ENCODE peak calls at places on chromosomes 16 and 17, in eight cellular contexts. K is GM23338, S is RWPE1, N is stomach, W is cardiac fibroblast, H is choroid plexus epithelial cell, X is uterus, P is fibroblast of the aortic adventitia. D is an unnamed sample.

GRCh38 chr17:50206604-50207293 is 5.3 kb upstream of the COL1A1 start:
- DNase-seq in K (peak), W (peak), S (no peak), P (peak), H (peak), X (peak), N (no peak), D (no peak)

GRCh38 chr17:62692721-62693431 is 65.4 kb downstream of the MRC2 start:
- DNase-seq in P (peak), H (peak), K (peak), N (no peak), S (no peak), W (peak), X (no peak), D (peak)

GRCh38 chr16:86946396-86946795 is 368.0 kb downstream of the FOXL1 start:
- DNase-seq in S (no peak), H (no peak), W (no peak), N (no peak), X (no peak), K (peak), P (peak), D (no peak)

GRCh38 chr17:72119963-72120877 is 600 bp upstream of the SOX9 start:
- DNase-seq in X (no peak), N (peak), W (peak), P (peak), S (peak), H (peak), K (peak), D (peak)

GRCh38 chr16:35733971-35734702 is 2274.7 kb downstream of the TP53TG3F start:
- DNase-seq in X (no peak), S (no peak), K (no peak), N (no peak), P (no peak), H (no peak), W (no peak), D (no peak)

GRCh38 chr17:21510686-21511367 is 134.7 kb downstream of the KCNJ12 start:
- DNase-seq in H (peak), P (no peak), K (no peak), N (no peak), W (no peak), X (no peak), S (no peak), D (no peak)

GRCh38 chr16:14510939-14511797 is 118.9 kb downstream of the PARN start:
- DNase-seq in W (peak), K (no peak), S (peak), N (no peak), X (no peak), P (peak), H (peak), D (no peak)

GRCh38 chr17:50274142-50274944 is at the start of gene TMEM92:
- DNase-seq in W (no peak), H (no peak), X (peak), K (peak), P (no peak), N (peak), S (peak), D (no peak)

GRCh38 chr17:7846063-7846735 is 8.7 kb upstream of the TMEM88 start:
- DNase-seq in W (no peak), S (no peak), X (no peak), K (no peak), P (no peak), H (no peak), N (no peak), D (no peak)

GRCh38 chr16:57893559-57894389 is 77.2 kb downstream of the CNGB1 start:
- DNase-seq in W (peak), P (peak), S (peak), N (no peak), H (peak), K (peak), X (no peak), D (no peak)

GRCh38 chr16:83898463-83899271 is at the start of gene MLYCD:
- DNase-seq in H (peak), S (peak), K (peak), W (peak), X (peak), N (peak), P (peak), D (peak)

GRCh38 chr17:37305406-37305905 is 70.3 kb upstream of the C17orf78 start:
- DNase-seq in P (no peak), W (no peak), S (no peak), H (no peak), X (no peak), N (no peak), K (no peak), D (no peak)

GRCh38 chr17:18217412-18218015 is 7.9 kb upstream of the LLGL1 start:
- DNase-seq in X (peak), N (peak), K (peak), H (peak), P (peak), W (peak), S (peak), D (peak)

GRCh38 chr16:495127-495748 is 32.3 kb upstream of the CAPN15 start:
- DNase-seq in S (peak), H (peak), K (peak), P (peak), W (peak), N (no peak), X (no peak), D (peak)

GRCh38 chr17:5437721-5438317 is 1.1 kb downstream of the C1QBP start:
- DNase-seq in X (no peak), S (peak), P (peak), N (no peak), H (peak), K (no peak), W (no peak), D (no peak)

GRCh38 chr16:51120289-51121008 is 30.6 kb downstream of the SALL1 start:
- DNase-seq in S (no peak), P (no peak), N (no peak), H (no peak), K (no peak), W (no peak), X (no peak), D (no peak)

GRCh38 chr16:87696796-87697195 is 69.0 kb downstream of the KLHDC4 start:
- DNase-seq in N (no peak), S (no peak), K (no peak), H (no peak), W (no peak), P (no peak), X (no peak), D (no peak)

DNA sequence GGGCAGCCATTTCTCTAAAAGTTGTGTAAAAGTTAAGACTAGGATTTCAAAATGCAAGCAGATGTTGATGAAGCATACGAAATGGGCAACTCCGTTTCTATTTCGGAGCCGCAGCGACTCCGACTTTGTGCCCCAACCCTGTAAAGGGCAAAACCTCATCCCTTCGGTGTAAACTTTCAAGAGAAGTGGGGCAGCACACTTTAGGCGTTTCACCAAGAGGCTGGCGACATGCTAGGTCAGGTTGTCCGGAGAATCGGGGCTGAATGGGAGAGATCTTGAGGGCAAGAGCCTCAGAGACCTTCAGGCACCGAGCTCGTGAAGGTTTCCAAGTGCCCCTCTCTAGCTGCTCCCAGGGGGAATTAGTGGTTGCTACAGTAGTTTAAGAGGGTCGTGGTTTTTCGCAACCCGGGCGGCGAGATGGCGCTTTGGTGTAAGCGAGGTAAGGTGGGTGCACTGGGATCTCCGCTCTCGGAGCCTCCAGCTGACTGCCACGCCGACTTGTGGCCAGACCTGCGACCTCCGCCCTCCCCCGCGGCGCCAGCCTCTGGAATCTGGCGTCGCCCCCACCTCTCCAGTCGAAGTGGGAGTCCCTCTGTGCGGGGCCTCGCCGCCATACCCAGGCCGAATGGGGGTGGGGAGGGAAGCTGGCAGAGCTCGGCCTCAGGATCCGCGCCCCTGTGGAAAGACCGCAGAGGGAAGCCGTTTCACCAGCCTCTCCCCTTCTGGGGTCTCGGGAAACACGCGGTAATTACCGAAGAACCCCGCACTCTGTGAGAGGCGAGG is 979 bp upstream of the HEXIM2 start:
- DNase-seq in K (peak), S (no peak), H (peak), P (peak), X (peak), N (peak), W (peak), D (no peak)
- TF ChIP-seq CTCF in K (peak), S (no peak), H (peak), P (peak), X (peak), N (no peak), W (no peak), D (peak)

GRCh38 chr16:56425439-56425832 is at the start of gene AMFR:
- DNase-seq in W (peak), X (peak), N (peak), P (peak), S (peak), K (peak), H (peak), D (peak)
- TF ChIP-seq CTCF in W (peak), X (peak), N (no peak), P (peak), S (peak), K (peak), H (no peak), D (peak)

DNA sequence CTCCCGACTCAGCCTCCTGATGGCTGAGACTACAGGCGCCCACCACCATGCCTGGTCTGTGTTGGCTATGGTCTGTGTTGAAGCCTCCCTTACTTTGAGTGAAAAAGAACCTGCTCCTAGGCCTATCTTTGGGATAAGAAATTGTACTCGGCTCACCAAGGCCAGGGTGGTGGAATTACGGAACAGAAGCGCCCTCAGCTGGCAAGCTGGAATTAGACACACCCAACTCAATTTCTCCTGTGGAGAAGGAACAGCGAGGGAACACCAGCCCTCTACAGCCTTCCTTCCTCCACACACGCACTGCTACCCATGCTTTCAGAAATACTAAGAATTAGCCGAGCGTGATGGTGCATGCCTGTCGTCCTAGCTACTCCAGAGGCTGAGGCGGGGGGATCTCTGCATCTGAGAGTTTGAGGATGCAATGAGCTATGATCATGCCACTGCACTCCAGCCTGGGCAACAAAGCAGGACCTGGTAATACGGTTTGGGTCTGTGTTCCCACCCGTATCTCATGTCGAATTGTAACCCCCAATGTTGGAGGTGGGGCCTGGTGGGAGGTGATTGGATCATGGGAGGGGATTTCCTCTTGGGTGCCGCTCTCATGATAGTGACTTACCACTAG is 40.1 kb upstream of the RBBP6 start:
- DNase-seq in S (peak), K (peak), H (peak), X (no peak), N (no peak), P (peak), W (peak), D (peak)
- TF ChIP-seq CTCF in S (no peak), K (peak), H (peak), X (no peak), N (no peak), P (peak), W (peak), D (peak)

DNA sequence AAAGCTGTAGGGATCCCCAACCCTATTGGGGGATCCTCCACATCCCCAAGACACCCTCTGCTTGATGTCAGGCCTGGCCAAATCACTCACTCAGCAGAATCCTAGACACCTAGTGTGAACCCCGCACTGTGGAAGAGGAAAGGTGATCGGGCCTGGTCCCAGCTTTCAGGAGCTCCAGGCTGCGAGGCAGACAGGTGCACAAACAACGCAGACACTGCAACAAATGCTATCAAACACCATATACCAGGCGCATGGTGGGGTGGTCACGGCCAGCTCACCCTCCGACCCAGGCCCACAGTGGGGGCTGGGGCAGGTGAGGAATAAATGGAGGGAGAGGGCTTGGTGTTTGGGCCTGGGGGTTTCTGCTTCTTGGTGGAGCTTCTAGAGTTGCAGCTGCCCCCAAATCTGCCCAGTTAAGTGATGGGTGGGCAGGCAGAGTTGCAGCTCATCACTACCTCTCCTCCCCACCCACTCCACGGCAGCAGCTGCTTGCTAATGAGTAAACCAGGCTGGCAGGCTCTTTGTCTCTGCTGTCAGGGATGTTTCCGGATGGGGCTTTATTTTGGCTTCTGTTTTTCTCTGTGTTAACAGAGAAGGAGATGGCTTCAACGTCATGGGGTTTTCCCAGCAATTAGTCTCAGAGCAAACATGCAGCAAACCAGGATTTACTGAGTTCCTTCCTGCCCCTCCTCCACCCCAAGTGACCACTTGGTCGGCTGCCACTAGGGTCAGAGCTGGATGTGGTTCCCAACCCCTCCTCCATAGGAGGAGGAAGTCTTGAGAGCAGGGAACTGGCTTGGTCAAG is 46.6 kb downstream of the PECAM1 start:
- DNase-seq in X (peak), H (peak), N (peak), S (no peak), W (peak), P (peak), K (peak), D (no peak)
- TF ChIP-seq CTCF in X (no peak), H (no peak), N (no peak), S (no peak), W (peak), P (no peak), K (no peak), D (no peak)

GRCh38 chr17:67246648-67247415 is 1.8 kb upstream of the HELZ start:
- DNase-seq in N (peak), K (peak), H (peak), P (no peak), W (no peak), X (no peak), S (peak), D (peak)
- TF ChIP-seq CTCF in N (no peak), K (peak), H (peak), P (no peak), W (no peak), X (no peak), S (no peak), D (no peak)

DNA sequence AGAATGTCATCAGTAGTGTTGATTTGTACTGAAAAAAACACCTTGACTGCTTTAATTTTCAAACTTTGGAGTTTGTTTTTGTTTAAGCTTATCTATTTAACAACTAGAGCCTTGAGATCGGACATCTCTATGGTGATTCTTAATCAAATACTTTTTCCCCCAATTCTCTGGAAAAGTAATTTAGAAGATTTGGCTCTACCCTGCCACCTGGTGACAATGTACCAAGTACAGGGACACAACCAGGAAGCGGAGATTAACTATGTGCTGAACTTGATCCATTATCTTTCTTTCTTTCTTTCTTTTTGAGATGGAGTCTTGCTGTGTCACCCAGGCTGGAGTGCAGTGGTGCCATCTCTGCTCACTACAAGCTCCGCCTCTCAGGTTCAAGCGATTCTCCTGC is 30.8 kb downstream of the USP43 start:
- DNase-seq in S (no peak), K (peak), X (no peak), P (no peak), H (peak), N (no peak), W (no peak), D (no peak)
- TF ChIP-seq CTCF in S (no peak), K (peak), X (no peak), P (no peak), H (peak), N (peak), W (no peak), D (no peak)

GRCh38 chr17:66855204-66855603 is 20.3 kb downstream of the CACNG5 start:
- DNase-seq in S (no peak), P (no peak), H (no peak), N (no peak), X (no peak), W (no peak), K (peak), D (no peak)
- TF ChIP-seq CTCF in S (peak), P (peak), H (peak), N (no peak), X (no peak), W (peak), K (peak), D (peak)

GRCh38 chr17:55870044-55870443 is 119.2 kb downstream of the PCTP start:
- DNase-seq in W (no peak), K (peak), S (no peak), H (no peak), P (no peak), X (no peak), N (no peak), D (no peak)

GRCh38 chr17:55872374-55872773 is 121.5 kb downstream of the PCTP start:
- DNase-seq in W (no peak), H (no peak), S (no peak), X (no peak), K (no peak), P (no peak), N (no peak), D (no peak)

GRCh38 chr17:55873017-55873758 is 122.3 kb downstream of the PCTP start:
- DNase-seq in P (no peak), H (no peak), K (no peak), W (no peak), S (no peak), N (no peak), X (no peak), D (no peak)
- TF ChIP-seq CTCF in P (no peak), H (no peak), K (no peak), W (no peak), S (no peak), N (no peak), X (no peak), D (no peak)

GRCh38 chr17:38588775-38589174 is 17.0 kb downstream of the SRCIN1 start:
- DNase-seq in H (no peak), X (no peak), W (no peak), N (no peak), S (no peak), P (no peak), K (no peak), D (no peak)
- TF ChIP-seq CTCF in H (no peak), X (no peak), W (no peak), N (no peak), S (no peak), P (no peak), K (no peak), D (no peak)

D was measured in GM20000.